ENCODE peak calls at places on chromosomes 1 and 21, in four cellular contexts. F is mammary epithelial cell, V is endodermal cell, C is bronchial epithelial cell. K is an unnamed sample.

GRCh38 chr1:223345720-223346119 is 18.3 kb downstream of the SUSD4 start:
- DNase-seq in F (no peak), V (peak), C (peak), K (no peak)

GRCh38 chr1:43814401-43814800 is 107.1 kb downstream of the ST3GAL3 start:
- DNase-seq in F (no peak), V (no peak), C (no peak), K (no peak)

GRCh38 chr1:194537521-194537920 is 1351.1 kb upstream of the B3GALT2 start:
- DNase-seq in F (no peak), V (no peak), C (no peak), K (no peak)

GRCh38 chr1:202131956-202132821 is 9.5 kb downstream of the GPR37L1 start:
- DNase-seq in F (no peak), V (peak), C (peak), K (no peak)

GRCh38 chr1:184160942-184161698 is 109.6 kb downstream of the TSEN15 start:
- DNase-seq in F (peak), V (no peak), C (no peak), K (peak)

GRCh38 chr1:54415986-54416385 is 9.8 kb upstream of the SSBP3 start:
- DNase-seq in F (no peak), V (no peak), C (no peak), K (no peak)

GRCh38 chr21:40120944-40121575 is 253.8 kb downstream of the PCP4 start:
- DNase-seq in F (no peak), V (no peak), C (peak), K (no peak)

GRCh38 chr1:100811808-100812207 is 82.8 kb downstream of the EXTL2 start:
- DNase-seq in F (no peak), V (no peak), C (no peak), K (no peak)

GRCh38 chr1:235820059-235820458 is 46.6 kb downstream of the LYST start:
- DNase-seq in F (no peak), V (no peak), C (no peak), K (no peak)

GRCh38 chr1:205488074-205488723 is 16.3 kb upstream of the CDK18 start:
- DNase-seq in F (peak), V (peak), C (peak), K (peak)
- TF ChIP-seq CTCF in F (peak), V (peak), C (peak), K (peak)

GRCh38 chr1:23217421-23218115 is at the start of gene HTR1D:
- DNase-seq in F (no peak), V (peak), C (no peak), K (peak)
- TF ChIP-seq CTCF in F (no peak), V (no peak), C (no peak), K (no peak)

DNA sequence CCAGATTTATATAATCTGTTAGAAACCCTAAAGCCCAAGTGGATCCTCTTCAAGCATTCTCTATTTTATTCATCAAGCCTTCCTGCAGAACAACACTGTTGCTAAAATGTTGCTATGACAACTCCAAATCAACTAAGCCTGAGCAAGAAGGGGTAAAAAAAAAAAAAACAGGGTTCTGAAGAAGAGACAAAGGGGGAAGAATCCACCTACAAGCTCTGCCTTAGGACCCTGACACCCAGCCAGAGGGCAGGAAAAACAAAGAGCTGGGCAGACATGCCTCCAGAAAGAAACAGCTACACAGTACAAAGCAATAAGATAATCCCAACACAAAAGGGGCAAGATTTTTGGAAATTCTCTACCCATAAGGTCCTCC is 1.3 kb downstream of the USF1 start:
- DNase-seq in F (no peak), V (peak), C (no peak), K (no peak)
- TF ChIP-seq CTCF in F (no peak), V (no peak), C (no peak), K (no peak)

GRCh38 chr1:209095627-209096595 is 487.6 kb upstream of the CAMK1G start:
- DNase-seq in F (peak), V (no peak), C (peak), K (no peak)

DNA sequence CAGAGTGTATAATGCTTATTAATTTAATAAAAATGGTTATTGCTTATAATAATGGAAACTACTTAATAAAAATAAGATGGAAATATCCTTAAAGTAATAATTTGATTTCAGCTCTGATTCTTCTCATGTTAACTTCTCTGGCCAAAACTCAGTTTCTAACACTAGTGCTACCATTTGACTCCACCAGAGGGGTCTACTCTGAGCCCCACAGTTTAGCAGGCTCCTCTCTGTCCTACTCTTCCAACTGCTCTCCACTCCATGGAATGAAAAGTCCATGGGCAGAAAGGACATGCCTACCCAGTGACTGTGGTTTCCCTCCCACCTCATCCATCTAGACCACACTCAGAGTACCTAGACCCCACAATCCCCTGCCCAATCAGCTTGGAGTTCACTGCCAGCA is 489.1 kb upstream of the CAMK1G start:
- DNase-seq in F (no peak), V (peak), C (no peak), K (no peak)
- TF ChIP-seq CTCF in F (no peak), V (peak), C (no peak), K (no peak)

DNA sequence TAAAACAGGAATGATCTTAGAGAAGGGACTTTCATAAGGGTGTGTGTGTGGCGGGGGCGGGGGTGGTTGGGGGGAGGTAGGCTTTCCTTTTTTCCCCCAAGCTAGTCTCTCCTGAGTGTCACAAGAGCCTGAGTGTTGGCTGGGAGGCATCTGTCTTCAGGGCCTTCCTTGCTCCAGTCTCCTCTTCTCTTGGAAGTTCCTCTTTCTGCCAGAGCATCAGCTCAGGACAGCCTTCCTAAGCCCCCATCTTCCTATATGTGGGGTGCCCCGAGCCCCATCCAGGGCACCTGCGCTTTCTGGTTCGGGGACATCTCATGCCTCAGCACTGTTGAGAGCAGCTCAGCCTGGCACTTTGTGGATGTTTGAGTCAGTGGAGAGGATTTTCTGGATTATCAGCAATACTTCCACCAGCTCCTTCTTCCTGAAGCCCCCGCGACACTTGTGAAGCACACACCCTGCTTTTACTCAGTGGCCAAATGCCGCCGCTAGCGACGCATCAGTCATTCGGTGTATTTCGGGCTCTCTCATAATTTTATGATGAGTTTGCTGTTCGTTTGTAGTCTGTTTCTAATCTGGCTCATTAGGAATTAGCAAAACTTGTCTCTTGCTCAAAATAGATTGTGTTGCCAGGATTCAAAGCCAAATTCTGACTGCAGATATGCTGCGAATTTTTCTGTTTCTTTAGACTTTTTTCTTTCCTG is 61.7 kb downstream of the GALNT2 start:
- DNase-seq in F (no peak), V (no peak), C (no peak), K (no peak)
- TF ChIP-seq CTCF in F (no peak), V (no peak), C (no peak), K (no peak)

GRCh38 chr1:245797592-245798366 is 643.0 kb downstream of the KIF26B start:
- DNase-seq in F (no peak), V (peak), C (no peak), K (no peak)
- TF ChIP-seq CTCF in F (peak), V (peak), C (peak), K (no peak)